ENCODE peak calls at places on chromosome 22, in seven cellular contexts. X, C, O, G, H, E and A are unnamed samples.
A peak's percentile ranks its signal among the peaks of the same experiment; 100 is the strongest.

GRCh38 chr22:50209893-50210292 is 9.1 kb downstream of the SELENOO start:
- DNase-seq in X (peak; percentile 52), C (peak; percentile 73), O (no peak), G (peak; percentile 57), H (no peak), E (peak; percentile 67), A (no peak)

GRCh38 chr22:44455151-44455962 is 42.7 kb downstream of the RTL6 start:
- DNase-seq in X (no peak), C (peak; percentile 62), O (no peak), G (no peak), H (no peak), E (no peak), A (no peak)

GRCh38 chr22:32411388-32411787 is 659 bp downstream of the RTCB start:
- DNase-seq in X (peak; percentile 44), C (peak; percentile 71), O (no peak), G (peak; percentile 40), H (no peak), E (peak; percentile 53), A (no peak)

GRCh38 chr22:24434472-24435322 is 7.3 kb downstream of the ADORA2A start:
- DNase-seq in X (no peak), C (peak; percentile 25), O (no peak), G (no peak), H (no peak), E (peak; percentile 61), A (no peak)

GRCh38 chr22:45608763-45609180 is 62.9 kb upstream of the ATXN10 start:
- DNase-seq in X (no peak), C (no peak), O (no peak), G (peak; percentile 86), H (no peak), E (peak; percentile 44), A (no peak)

GRCh38 chr22:46415816-46416536 is 80.5 kb downstream of the TRMU start:
- DNase-seq in X (no peak), C (no peak), O (no peak), G (peak; percentile 35), H (no peak), E (no peak), A (no peak)

GRCh38 chr22:11042116-11042515 is 4485.9 kb upstream of the OR11H1 start:
- DNase-seq in X (no peak), C (no peak), O (no peak), G (no peak), H (no peak), E (no peak), A (no peak)

GRCh38 chr22:33674357-33674756 is 245.9 kb downstream of the LARGE1 start:
- DNase-seq in X (peak; percentile 10), C (no peak), O (no peak), G (no peak), H (no peak), E (no peak), A (no peak)

GRCh38 chr22:32587449-32587848 is 112.8 kb downstream of the FBXO7 start:
- DNase-seq in X (no peak), C (peak; percentile 54), O (no peak), G (no peak), H (no peak), E (no peak), A (no peak)

GRCh38 chr22:50310209-50310722 is 2.8 kb upstream of the PLXNB2 start:
- DNase-seq in X (no peak), C (peak; percentile 54), O (no peak), G (no peak), H (no peak), E (no peak), A (no peak)

GRCh38 chr22:27581688-27582087 is 219.9 kb downstream of the MN1 start:
- DNase-seq in X (no peak), C (no peak), O (no peak), G (peak; percentile 17), H (no peak), E (no peak), A (no peak)

GRCh38 chr22:33747576-33748180 is 172.6 kb downstream of the LARGE1 start:
- DNase-seq in X (no peak), C (no peak), O (no peak), G (no peak), H (no peak), E (no peak), A (no peak)

GRCh38 chr22:45574069-45574703 is 71.5 kb downstream of the FBLN1 start:
- DNase-seq in X (no peak), C (no peak), O (no peak), G (no peak), H (no peak), E (no peak), A (no peak)

GRCh38 chr22:45971389-45972028 is 5.5 kb downstream of the WNT7B start:
- DNase-seq in X (no peak), C (no peak), O (no peak), G (no peak), H (no peak), E (peak; percentile 14), A (no peak)

GRCh38 chr22:45103756-45104155 is 60.0 kb upstream of the NUP50 start:
- DNase-seq in X (no peak), C (no peak), O (peak; percentile 41), G (no peak), H (no peak), E (no peak), A (no peak)

GRCh38 chr22:24124247-24124646 is 57.0 kb upstream of the SUSD2 start:
- DNase-seq in X (no peak), C (no peak), O (no peak), G (no peak), H (no peak), E (no peak), A (no peak)

GRCh38 chr22:43867839-43868652 is 5.7 kb upstream of the SULT4A1 start:
- DNase-seq in X (peak; percentile 90), C (peak; percentile 72), O (peak; percentile 89), G (peak; percentile 73), H (peak; percentile 84), E (peak; percentile 70), A (peak; percentile 93)

GRCh38 chr22:22936190-22936914 is 48.7 kb downstream of the IGLL5 start:
- DNase-seq in X (no peak), C (no peak), O (no peak), G (no peak), H (no peak), E (no peak), A (no peak)

GRCh38 chr22:22938672-22939536 is 51.3 kb downstream of the IGLL5 start:
- DNase-seq in X (no peak), C (no peak), O (no peak), G (no peak), H (no peak), E (no peak), A (no peak)

GRCh38 chr22:22936915-22937656 is 49.5 kb downstream of the IGLL5 start:
- DNase-seq in X (no peak), C (no peak), O (no peak), G (no peak), H (no peak), E (no peak), A (no peak)

GRCh38 chr22:22939537-22940368 is 52.1 kb downstream of the IGLL5 start:
- DNase-seq in X (no peak), C (no peak), O (no peak), G (no peak), H (no peak), E (no peak), A (no peak)

DNA sequence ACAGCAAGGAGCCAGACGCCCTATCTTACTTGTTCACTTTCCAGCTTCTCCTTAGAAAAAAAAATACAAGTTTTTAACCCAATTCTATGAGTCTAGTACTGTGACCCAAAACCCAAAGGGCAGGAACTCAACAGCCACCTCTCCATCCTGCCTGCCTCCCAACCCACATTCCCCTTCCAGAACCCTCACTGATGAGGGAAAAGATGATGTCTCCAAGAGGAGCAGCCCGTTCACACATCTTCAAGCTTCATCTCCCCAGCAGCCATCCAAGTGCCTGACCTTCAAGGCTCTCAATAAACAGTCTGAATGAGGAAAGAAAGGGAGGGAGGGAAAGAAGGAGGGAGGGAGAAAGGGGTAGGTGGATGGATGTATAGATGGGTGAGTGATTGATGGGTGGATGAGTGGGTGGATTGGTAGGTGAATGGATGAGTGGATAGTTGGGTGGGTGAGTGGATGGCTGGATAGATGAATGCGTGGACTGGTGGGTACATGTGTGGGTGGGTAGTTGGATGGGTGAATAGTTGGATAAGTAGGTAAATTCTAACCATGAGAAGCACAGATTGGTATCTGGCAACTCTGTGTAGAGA is 50.4 kb downstream of the IGLL5 start:
- DNase-seq in X (no peak), C (no peak), O (no peak), G (no peak), H (no peak), E (no peak), A (no peak)
- H3K4ac ChIP-seq in X (no peak overlapping the region), C (no peak overlapping the region), O (no peak overlapping the region), G (no peak overlapping the region), H (no peak overlapping the region), E (no peak overlapping the region), A (no peak overlapping the region)

GRCh38 chr22:19919701-19920363 is 21.7 kb upstream of the COMT start:
- DNase-seq in X (no peak), C (no peak), O (no peak), G (no peak), H (no peak), E (no peak), A (no peak)
- H3K4ac ChIP-seq in X (no peak overlapping the region), C (no peak overlapping the region), O (no peak overlapping the region), G (no peak overlapping the region), H (peak overlapping the region; percentile 76), E (no peak overlapping the region), A (no peak overlapping the region)

GRCh38 chr22:49046000-49046545 is 781.6 kb downstream of the BRD1 start:
- DNase-seq in X (no peak), C (no peak), O (no peak), G (no peak), H (no peak), E (no peak), A (no peak)
- H3K4ac ChIP-seq in X (no peak overlapping the region), C (no peak overlapping the region), O (no peak overlapping the region), G (no peak overlapping the region), H (no peak overlapping the region), E (no peak overlapping the region), A (no peak overlapping the region)

GRCh38 chr22:25689631-25690030 is 52.4 kb upstream of the MYO18B start:
- DNase-seq in X (no peak), C (peak; percentile 59), O (no peak), G (no peak), H (no peak), E (no peak), A (no peak)
- H3K4ac ChIP-seq in X (no peak overlapping the region), C (no peak overlapping the region), O (no peak overlapping the region), G (no peak overlapping the region), H (no peak overlapping the region), E (no peak overlapping the region), A (no peak overlapping the region)

GRCh38 chr22:37409557-37409956 is 17.7 kb downstream of the ELFN2 start:
- DNase-seq in X (no peak), C (no peak), O (no peak), G (no peak), H (no peak), E (no peak), A (no peak)

GRCh38 chr22:37406836-37407235 is 20.4 kb downstream of the ELFN2 start:
- DNase-seq in X (no peak), C (no peak), O (no peak), G (no peak), H (no peak), E (no peak), A (no peak)

GRCh38 chr22:37411655-37412054 is 15.6 kb downstream of the ELFN2 start:
- DNase-seq in X (no peak), C (no peak), O (no peak), G (no peak), H (no peak), E (no peak), A (no peak)

GRCh38 chr22:37410174-37411055 is 16.9 kb downstream of the ELFN2 start:
- DNase-seq in X (no peak), C (no peak), O (no peak), G (no peak), H (no peak), E (no peak), A (no peak)

GRCh38 chr22:37409031-37409430 is 18.2 kb downstream of the ELFN2 start:
- DNase-seq in X (no peak), C (no peak), O (no peak), G (no peak), H (no peak), E (no peak), A (no peak)
- H3K4ac ChIP-seq in X (no peak overlapping the region), C (no peak overlapping the region), O (no peak overlapping the region), G (no peak overlapping the region), H (no peak overlapping the region), E (no peak overlapping the region), A (no peak overlapping the region)